ENCODE peak calls at places on chromosomes 13 and 19, in five cellular contexts. G, S, U, I and V are unnamed samples.

GRCh38 chr13:111115841-111116500 is 861 bp downstream of the ARHGEF7 start:
- DNase-seq in U (peak), G (no peak), S (no peak), I (peak), V (peak)

GRCh38 chr13:87324558-87324957 is 346.6 kb upstream of the SLITRK5 start:
- DNase-seq in U (no peak), S (no peak), I (no peak), G (no peak), V (no peak)

GRCh38 chr19:4488496-4488895 is 16.4 kb downstream of the HDGFL2 start:
- DNase-seq in U (no peak), S (no peak), G (no peak), I (no peak), V (no peak)

GRCh38 chr13:112887557-112887991 is 81.4 kb upstream of the MCF2L start:
- DNase-seq in S (no peak), G (no peak), I (no peak), U (no peak), V (no peak)

GRCh38 chr19:20077791-20078463 is at the start of gene ZNF90:
- DNase-seq in I (peak), G (peak), S (peak), U (peak), V (peak)

GRCh38 chr13:93767917-93768422 is 541.4 kb downstream of the GPC6 start:
- DNase-seq in S (no peak), I (no peak), U (no peak), G (no peak), V (no peak)

GRCh38 chr13:112444416-112445399 is 68.6 kb downstream of the SPACA7 start:
- DNase-seq in U (no peak), G (no peak), S (no peak), I (no peak), V (no peak)

GRCh38 chr13:98664924-98665637 is 87.4 kb downstream of the SLC15A1 start:
- DNase-seq in G (no peak), U (no peak), I (no peak), S (no peak), V (no peak)

GRCh38 chr19:1933942-1934341 is 7.0 kb upstream of the CSNK1G2 start:
- DNase-seq in G (no peak), U (no peak), I (no peak), S (no peak), V (no peak)